ENCODE peak calls at places on chromosomes 2 and 18, in four cellular contexts. U is stimulated activated CD4-positive, alpha-beta T cell treated with anti-CD3 and anti-CD28 coated beads, Interleukin-15, amount 100 ng/mL, for 1 hour; E is hypothalamus; H is stimulated activated naive CD8-positive, alpha-beta T cell treated with anti-CD3 and anti-CD28 coated beads, Interleukin-15, Interleukin-2, amounts not matched to agents 100 U/mL and 50 U/mL, for 24 hours. W is an unnamed sample.

GRCh38 chr2:176852667-176853066 is 359.9 kb upstream of the HNRNPA3 start:
- DNase-seq in H (peak), U (no peak), E (no peak), W (no peak)

GRCh38 chr18:24825397-24825796 is 365.0 kb downstream of the HRH4 start:
- DNase-seq in E (no peak), U (no peak), H (no peak), W (no peak)

GRCh38 chr2:181058378-181059269 is 78.2 kb downstream of the UBE2E3 start:
- DNase-seq in H (peak), E (no peak), U (no peak), W (peak)

GRCh38 chr2:199850718-199851498 is at the start of gene FTCDNL1:
- DNase-seq in U (peak), E (peak), H (peak), W (peak)

GRCh38 chr2:212064318-212064717 is 474.3 kb downstream of the ERBB4 start:
- DNase-seq in E (no peak), U (no peak), H (no peak), W (no peak)

GRCh38 chr2:60550151-60550983 is 3.1 kb downstream of the BCL11A start:
- DNase-seq in H (peak), E (peak), U (no peak), W (peak)

GRCh38 chr2:179655627-179656026 is 205.8 kb downstream of the ZNF385B start:
- DNase-seq in E (no peak), U (no peak), H (no peak), W (no peak)

GRCh38 chr2:207157162-207157481 is 8.6 kb downstream of the KLF7 start:
- DNase-seq in U (no peak), E (no peak), H (no peak), W (no peak)

GRCh38 chr2:135820003-135820618 is 16.9 kb downstream of the LCT start:
- DNase-seq in H (peak), U (peak), E (no peak), W (no peak)

GRCh38 chr18:3466872-3467271 is 16.9 kb downstream of the TGIF1 start:
- DNase-seq in H (no peak), U (no peak), E (no peak), W (no peak)

GRCh38 chr2:10161961-10162441 is 39.5 kb downstream of the RRM2 start:
- DNase-seq in H (no peak), E (no peak), U (no peak), W (no peak)

GRCh38 chr2:18708203-18708602 is 118.8 kb upstream of the NT5C1B start:
- DNase-seq in E (no peak), U (no peak), H (no peak), W (no peak)

GRCh38 chr2:197891897-197892442 is 87.6 kb downstream of the PLCL1 start:
- DNase-seq in H (no peak), E (no peak), U (no peak), W (no peak)

GRCh38 chr18:9822587-9822986 is 63.2 kb upstream of the TXNDC2 start:
- DNase-seq in U (no peak), H (no peak), E (no peak), W (no peak)

GRCh38 chr2:3319745-3320566 is 57.7 kb downstream of the EIPR1 start:
- DNase-seq in H (no peak), U (no peak), E (no peak), W (no peak)

GRCh38 chr18:36572135-36572856 is 256.5 kb downstream of the TPGS2 start:
- DNase-seq in U (no peak), E (no peak), H (peak), W (peak)

GRCh38 chr2:1769703-1770422 is 25.5 kb upstream of the PXDN start:
- DNase-seq in U (peak), H (peak), E (no peak), W (peak)

GRCh38 chr2:127471286-127471983 is 53.2 kb downstream of the PROC start:
- DNase-seq in E (no peak), H (no peak), U (no peak), W (no peak)